ENCODE peak calls at places on chromosomes 12 and 14, in eight cellular contexts. E is aorta, F is cardiac muscle cell, P is OCI-LY7, T is left ventricle myocardium inferior, C is HCT116, X is A673, B is fibroblast of lung. D is an unnamed sample. For H3K36me3, the result is how much of the 10 kb centered on the place peaks cover.

GRCh38 chr12:72295744-72296143 is 23.6 kb downstream of the TRHDE start:
- DNase-seq in P (no peak), T (no peak), B (peak), X (no peak), C (no peak), F (no peak), E (no peak), D (no peak)

GRCh38 chr12:107529991-107530390 is 155.6 kb upstream of the PWP1 start:
- DNase-seq in C (no peak), F (no peak), P (no peak), E (no peak), X (no peak), B (no peak), T (no peak), D (no peak)

GRCh38 chr14:44162197-44162596 is 344.9 kb downstream of the FSCB start:
- DNase-seq in E (no peak), X (no peak), T (no peak), B (no peak), P (peak), C (no peak), F (no peak), D (no peak)

GRCh38 chr12:96343347-96343954 is 56.8 kb downstream of the CDK17 start:
- DNase-seq in E (no peak), P (peak), X (no peak), T (no peak), B (no peak), C (no peak), F (no peak), D (no peak)

GRCh38 chr12:99911967-99912366 is 72.8 kb downstream of the ANKS1B start:
- DNase-seq in B (no peak), C (no peak), F (no peak), P (no peak), T (no peak), X (no peak), E (no peak), D (no peak)

GRCh38 chr12:19404232-19404880 is 34.9 kb upstream of the AEBP2 start:
- DNase-seq in B (no peak), F (no peak), T (no peak), C (no peak), E (no peak), P (no peak), X (no peak), D (no peak)

GRCh38 chr14:89681086-89682018 is 264.3 kb upstream of the FOXN3 start:
- DNase-seq in T (no peak), B (no peak), E (peak), C (no peak), F (no peak), P (peak), X (no peak), D (no peak)

GRCh38 chr14:95225251-95225887 is 68.0 kb upstream of the DICER1 start:
- DNase-seq in X (no peak), P (no peak), E (no peak), T (no peak), B (no peak), F (no peak), C (no peak), D (no peak)

GRCh38 chr12:53182836-53183235 is 2.1 kb upstream of the CSAD start:
- DNase-seq in X (peak), T (no peak), B (no peak), C (no peak), P (no peak), F (no peak), E (no peak), D (no peak)

GRCh38 chr14:58488550-58488949 is 61.0 kb downstream of the KIAA0586 start:
- DNase-seq in X (peak), P (no peak), B (peak), F (no peak), T (no peak), C (no peak), E (peak), D (no peak)

GRCh38 chr14:94867931-94868597 is 98.2 kb upstream of the GSC start:
- DNase-seq in P (no peak), F (no peak), T (no peak), X (peak), C (no peak), E (no peak), B (no peak), D (no peak)

GRCh38 chr12:22332191-22332590 is 2.3 kb downstream of the ST8SIA1 start:
- DNase-seq in P (no peak), F (no peak), T (no peak), B (no peak), C (no peak), X (no peak), E (no peak), D (no peak)

GRCh38 chr14:59333668-59334067 is 131.5 kb downstream of the GPR135 start:
- DNase-seq in C (no peak), X (peak), B (peak), E (no peak), T (no peak), F (peak), P (no peak), D (no peak)

GRCh38 chr12:14853966-14854365 is 10.6 kb upstream of the ART4 start:
- DNase-seq in P (no peak), T (peak), X (peak), B (no peak), F (no peak), E (no peak), C (no peak), D (peak)

DNA sequence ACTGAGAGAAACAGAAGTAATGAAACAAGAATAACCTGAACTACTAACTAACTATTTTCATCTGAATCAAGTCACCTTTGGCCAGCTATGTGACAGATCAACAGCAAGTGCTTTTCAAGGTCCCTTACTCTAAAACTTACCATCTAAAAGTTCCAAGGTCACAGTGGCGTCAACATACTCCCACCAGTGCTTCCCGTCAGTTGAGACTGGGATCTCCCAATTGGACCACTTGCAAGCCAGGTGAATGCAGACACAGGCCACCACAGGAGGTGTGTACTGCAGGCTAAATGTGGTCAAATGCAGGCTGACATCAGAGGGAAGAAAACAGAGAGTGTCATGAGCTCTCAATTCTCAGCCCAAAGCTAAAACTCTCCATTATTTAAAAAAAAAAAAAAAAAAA is 13.8 kb upstream of the KANSL2 start:
- DNase-seq in C (no peak), P (no peak), F (no peak), E (no peak), B (no peak), X (no peak), T (no peak), D (no peak)
- H3K36me3 ChIP-seq in C (half or more), P (half or more), F (under half), E (under half), B (under half), X (half or more), T (half or more), D (under half)

GRCh38 chr14:92892589-92892988 is 30.4 kb upstream of the CHGA start:
- DNase-seq in C (no peak), T (no peak), E (no peak), F (no peak), P (no peak), B (no peak), X (no peak), D (no peak)
- H3K36me3 ChIP-seq in C (under half), T (under half), E (under half), F (under half), P (under half), B (under half), X (under half), D (under half)

GRCh38 chr12:119742700-119743099 is 74.8 kb downstream of the PRKAB1 start:
- DNase-seq in T (no peak), B (no peak), P (no peak), X (no peak), C (no peak), F (no peak), E (no peak), D (no peak)
- H3K36me3 ChIP-seq in T (under half), B (under half), P (half or more), X (under half), C (under half), F (under half), E (under half), D (under half)

GRCh38 chr12:54214553-54215374 is 26.0 kb upstream of the SMUG1 start:
- DNase-seq in B (peak), X (peak), T (peak), E (peak), C (peak), F (peak), P (peak), D (peak)
- H3K36me3 ChIP-seq in B (under half), X (under half), T (under half), E (under half), C (under half), F (under half), P (under half), D (under half)

GRCh38 chr12:60096727-60097126 is 500.9 kb downstream of the SLC16A7 start:
- DNase-seq in T (no peak), C (no peak), P (no peak), B (no peak), F (no peak), E (no peak), X (no peak), D (no peak)
- H3K36me3 ChIP-seq in T (under half), C (under half), P (under half), B (under half), F (under half), E (under half), X (under half), D (under half)

GRCh38 chr14:104757238-104757585 is 4.3 kb downstream of the SIVA1 start:
- DNase-seq in X (no peak), T (no peak), C (no peak), P (no peak), F (no peak), E (no peak), B (no peak), D (no peak)

GRCh38 chr14:104756477-104757237 is 3.7 kb downstream of the SIVA1 start:
- DNase-seq in F (no peak), T (no peak), B (no peak), E (no peak), P (peak), X (no peak), C (no peak), D (no peak)

GRCh38 chr14:104754213-104754851 is 1.4 kb downstream of the SIVA1 start:
- DNase-seq in C (no peak), E (no peak), B (no peak), T (no peak), F (no peak), P (no peak), X (no peak), D (no peak)

GRCh38 chr14:104753528-104754212 is 723 bp downstream of the SIVA1 start:
- DNase-seq in E (no peak), B (no peak), F (no peak), X (no peak), C (no peak), T (no peak), P (peak), D (no peak)

GRCh38 chr14:104755621-104756020 is 2.7 kb downstream of the SIVA1 start:
- DNase-seq in T (no peak), B (no peak), C (no peak), E (no peak), F (no peak), X (no peak), P (no peak), D (no peak)
- H3K36me3 ChIP-seq in T (half or more), B (under half), C (under half), E (under half), F (under half), X (under half), P (half or more), D (under half)

DNA sequence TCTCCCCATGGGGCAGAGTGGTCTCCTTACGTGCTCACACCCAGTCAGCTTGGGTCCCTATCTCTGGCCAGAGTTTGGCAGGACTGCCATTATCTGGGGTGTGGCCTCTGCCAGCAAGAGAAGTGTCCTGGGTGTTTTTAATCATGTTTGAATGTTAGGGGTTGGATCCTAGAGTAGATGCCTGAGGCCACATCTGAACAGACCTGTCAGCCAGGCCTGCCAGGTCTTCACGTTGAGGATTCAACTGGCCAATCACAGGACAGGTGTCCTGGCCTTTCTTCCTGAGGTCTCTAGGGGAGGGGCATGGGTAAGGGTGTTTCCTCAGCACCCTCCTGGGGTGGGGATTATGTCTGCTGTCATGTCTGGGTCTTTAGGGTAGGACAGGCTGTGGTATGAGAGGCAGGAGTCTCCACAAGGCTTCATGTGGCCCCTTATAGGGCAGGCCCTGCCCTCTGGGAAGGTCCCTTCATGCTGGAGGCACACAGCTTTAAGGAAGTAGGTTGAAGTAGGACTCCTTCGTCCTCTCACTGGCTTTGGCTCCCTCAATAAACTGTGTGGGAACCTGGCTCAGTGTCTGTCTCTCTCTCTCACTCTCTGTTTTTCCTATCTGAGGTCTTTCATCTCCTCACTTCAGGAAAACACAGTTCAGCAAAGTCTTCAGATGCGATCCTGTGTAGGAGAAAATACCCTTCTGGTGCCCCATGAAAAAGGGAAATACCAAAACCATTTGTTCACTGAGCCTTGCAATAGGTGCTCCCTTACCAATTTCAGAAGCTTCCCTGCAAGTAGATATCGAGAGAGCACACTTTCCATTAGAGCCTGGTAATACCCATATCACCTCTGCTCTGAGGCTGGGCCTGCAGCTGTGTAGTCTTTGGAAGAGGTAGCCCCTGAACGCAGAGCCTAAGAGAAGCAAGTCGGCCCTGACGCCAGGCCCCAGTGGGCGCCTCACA is 6.7 kb upstream of the FITM1 start:
- DNase-seq in B (no peak), T (no peak), F (no peak), E (peak), P (no peak), C (no peak), X (no peak), D (peak)
- H3K36me3 ChIP-seq in B (under half), T (half or more), F (under half), E (under half), P (under half), C (under half), X (under half), D (half or more)

GRCh38 chr12:104551313-104551931 is 94.7 kb downstream of the CHST11 start:
- DNase-seq in P (peak), F (no peak), X (peak), T (no peak), C (no peak), E (no peak), B (no peak), D (no peak)
- H3K36me3 ChIP-seq in P (under half), F (under half), X (under half), T (under half), C (under half), E (under half), B (under half), D (under half)

GRCh38 chr12:55942577-55943136 is 11.7 kb downstream of the DGKA start:
- DNase-seq in F (no peak), E (no peak), X (no peak), P (no peak), B (no peak), C (no peak), T (no peak), D (no peak)
- H3K36me3 ChIP-seq in F (under half), E (under half), X (under half), P (half or more), B (under half), C (under half), T (under half), D (half or more)

GRCh38 chr14:100816286-100816949 is 9.5 kb upstream of the MEG3 start:
- DNase-seq in T (no peak), F (no peak), P (no peak), B (no peak), X (no peak), E (peak), C (no peak), D (no peak)
- H3K36me3 ChIP-seq in T (under half), F (under half), P (under half), B (under half), X (under half), E (under half), C (under half), D (under half)